ENCODE peak calls at places on chromosome 22, in five cellular contexts. J, C, W, F and U are unnamed samples.

GRCh38 chr22:35549338-35549737 is 8.7 kb downstream of the RASD2 start:
- DNase-seq in F (no peak), W (no peak), J (no peak), C (no peak), U (no peak)

GRCh38 chr22:45608763-45609180 is 62.9 kb upstream of the ATXN10 start:
- DNase-seq in J (no peak), W (no peak), C (no peak), F (no peak), U (no peak)

GRCh38 chr22:47918936-47919505 is 1156.6 kb downstream of the TBC1D22A start:
- DNase-seq in W (no peak), J (no peak), F (no peak), C (no peak), U (no peak)

GRCh38 chr22:35861451-35861850 is 143.8 kb downstream of the APOL5 start:
- DNase-seq in F (no peak), C (no peak), J (no peak), W (no peak), U (no peak)

GRCh38 chr22:39558254-39558727 is 12.3 kb upstream of the CACNA1I start:
- DNase-seq in J (no peak), F (no peak), C (no peak), W (no peak), U (no peak)

GRCh38 chr22:20027966-20028854 is 7.3 kb downstream of the TANGO2 start:
- DNase-seq in W (no peak), F (no peak), J (no peak), C (no peak), U (no peak)

GRCh38 chr22:36027960-36028645 is 521 bp downstream of the RBFOX2 start:
- DNase-seq in J (no peak), C (no peak), W (no peak), F (peak), U (peak)

GRCh38 chr22:17486313-17486712 is 77.0 kb upstream of the SLC25A18 start:
- DNase-seq in F (no peak), C (no peak), J (no peak), W (no peak), U (no peak)